ENCODE peak calls at places on chromosomes 11 and 22, in five cellular contexts. B is IMR-90, K is body of pancreas, J is A549, I is heart left ventricle. Q is an unnamed sample. For H3K4me1, the result is how much of the 10 kb centered on the place peaks cover.

GRCh38 chr22:42001127-42001526 is 2.5 kb downstream of the WBP2NL start:
- DNase-seq in B (peak), K (no peak), I (no peak), J (no peak), Q (no peak)

GRCh38 chr11:102312656-102313055 is 4.6 kb upstream of the BIRC3 start:
- DNase-seq in I (no peak), B (peak), K (no peak), J (no peak), Q (no peak)

GRCh38 chr11:61912530-61912898 is 4.9 kb downstream of the RAB3IL1 start:
- DNase-seq in J (no peak), I (peak), B (no peak), K (no peak), Q (peak)

GRCh38 chr22:45455212-45455611 is 41.7 kb downstream of the RIBC2 start:
- DNase-seq in J (no peak), B (no peak), I (no peak), K (no peak), Q (no peak)

GRCh38 chr11:111601979-111602864 is at the start of gene SIK2:
- DNase-seq in J (peak), K (peak), B (peak), I (peak), Q (peak)

GRCh38 chr22:47373648-47374272 is 611.3 kb downstream of the TBC1D22A start:
- DNase-seq in I (no peak), K (no peak), J (no peak), B (no peak), Q (peak)

GRCh38 chr11:6194065-6194581 is 4.9 kb upstream of the OR52W1 start:
- DNase-seq in B (no peak), J (no peak), I (no peak), K (no peak), Q (no peak)

GRCh38 chr11:12800032-12800671 is 125.9 kb downstream of the TEAD1 start:
- DNase-seq in B (peak), K (peak), I (no peak), J (peak), Q (no peak)

GRCh38 chr11:27204527-27204926 is 158.5 kb downstream of the CCDC34 start:
- DNase-seq in B (no peak), I (no peak), K (peak), J (peak), Q (no peak)

GRCh38 chr11:128061321-128061871 is 526.0 kb downstream of the ETS1 start:
- DNase-seq in B (peak), K (no peak), J (no peak), I (no peak), Q (peak)

GRCh38 chr11:12245549-12245986 is 131.8 kb upstream of the PARVA start:
- DNase-seq in J (no peak), B (peak), K (peak), I (no peak), Q (no peak)

GRCh38 chr22:23823331-23823791 is 15.4 kb downstream of the DERL3 start:
- DNase-seq in K (no peak), J (no peak), B (no peak), I (no peak), Q (no peak)

DNA sequence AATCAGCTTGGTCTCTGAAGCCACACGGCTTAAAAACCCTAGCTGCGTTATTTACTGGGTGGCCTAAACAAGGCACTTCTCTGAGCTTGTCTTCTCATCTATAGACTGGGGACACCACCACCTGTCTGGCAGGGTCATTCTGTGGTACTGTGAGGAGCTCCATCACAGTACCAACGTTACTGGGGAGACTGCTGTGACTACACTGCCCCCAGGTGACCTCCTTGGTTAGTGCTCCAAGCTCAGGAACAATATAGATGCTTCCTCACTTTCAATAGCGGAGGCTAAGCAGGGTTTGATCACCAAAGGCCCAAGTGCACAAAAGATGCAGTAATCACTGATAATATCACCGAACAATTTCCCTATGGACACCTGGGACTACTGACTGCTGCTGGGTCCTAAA is 18.9 kb downstream of the PRPF19 start:
- DNase-seq in J (peak), I (no peak), B (peak), K (peak), Q (no peak)
- TF ChIP-seq POLR2A in J (no peak), I (no peak), B (no peak), K (no peak), Q (no peak)

GRCh38 chr22:32475428-32476010 is 908 bp downstream of the FBXO7 start:
- DNase-seq in I (peak), J (peak), K (peak), B (no peak), Q (peak)

GRCh38 chr22:32476804-32477203 is 2.2 kb downstream of the FBXO7 start:
- DNase-seq in B (no peak), I (no peak), K (no peak), J (no peak), Q (no peak)

GRCh38 chr22:32478994-32479393 is 4.4 kb downstream of the FBXO7 start:
- DNase-seq in I (no peak), B (peak), J (no peak), K (no peak), Q (no peak)

GRCh38 chr22:32476286-32476685 is 1.7 kb downstream of the FBXO7 start:
- DNase-seq in I (no peak), K (no peak), B (no peak), J (no peak), Q (no peak)

DNA sequence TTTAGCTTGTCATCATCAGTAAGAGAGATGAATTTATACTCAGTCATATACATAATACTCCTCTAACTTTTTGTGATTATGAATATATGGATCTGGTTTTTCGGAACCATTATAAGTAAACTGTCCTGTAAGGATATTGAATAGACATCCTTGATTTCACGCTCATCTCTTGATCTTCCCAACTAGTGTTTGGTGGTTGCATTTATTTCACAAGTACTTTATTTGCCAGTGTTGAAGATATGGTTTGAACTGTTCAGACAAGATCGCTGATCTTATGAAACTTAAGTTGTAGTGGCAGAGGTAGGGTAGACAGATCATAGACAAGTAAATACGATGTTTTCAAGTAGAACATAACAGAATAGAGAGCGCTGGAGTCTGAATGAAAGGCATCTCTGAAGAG is 3.0 kb downstream of the FBXO7 start:
- DNase-seq in K (no peak), J (no peak), B (no peak), I (no peak), Q (no peak)
- H3K4me3 ChIP-seq in K (no peak), J (no peak), B (no peak), I (no peak), Q (no peak)

GRCh38 chr11:108824601-108825000 is 159.7 kb downstream of the DDX10 start:
- DNase-seq in K (no peak), I (no peak), B (no peak), J (no peak), Q (no peak)

GRCh38 chr11:108825381-108825780 is 160.5 kb downstream of the DDX10 start:
- DNase-seq in I (no peak), J (no peak), B (peak), K (no peak), Q (no peak)

GRCh38 chr11:108826136-108826535 is 161.3 kb downstream of the DDX10 start:
- DNase-seq in B (no peak), K (no peak), J (no peak), I (no peak), Q (no peak)
- H3K4me1 ChIP-seq in B (under half), K (under half), J (under half), I (under half), Q (under half)

GRCh38 chr11:63761870-63762661 is 6.5 kb downstream of the ZFTA start:
- DNase-seq in J (no peak), I (peak), K (no peak), B (no peak), Q (peak)

GRCh38 chr11:63762662-63763505 is 5.7 kb downstream of the ZFTA start:
- DNase-seq in J (no peak), K (peak), I (peak), B (no peak), Q (peak)

GRCh38 chr11:63764201-63764711 is 4.3 kb downstream of the ZFTA start:
- DNase-seq in I (peak), K (no peak), B (no peak), J (no peak), Q (no peak)

GRCh38 chr11:63764712-63765631 is 3.6 kb downstream of the ZFTA start:
- DNase-seq in B (no peak), K (peak), I (no peak), J (peak), Q (peak)

GRCh38 chr11:63763506-63764200 is 4.9 kb downstream of the ZFTA start:
- DNase-seq in I (peak), K (peak), B (no peak), J (no peak), Q (peak)
- TF ChIP-seq POLR2A in I (no peak), K (no peak), B (no peak), J (no peak), Q (no peak)

GRCh38 chr22:21033895-21034294 is 1.5 kb upstream of the SLC7A4 start:
- DNase-seq in B (no peak), K (no peak), I (no peak), J (no peak), Q (no peak)

GRCh38 chr22:21031545-21032036 is 770 bp downstream of the SLC7A4 start:
- DNase-seq in J (no peak), K (no peak), B (no peak), I (no peak), Q (no peak)

GRCh38 chr22:21032037-21032842 is at the start of gene SLC7A4:
- DNase-seq in I (no peak), J (no peak), B (no peak), K (no peak), Q (no peak)

GRCh38 chr22:21034989-21035388 is 2.6 kb upstream of the SLC7A4 start:
- DNase-seq in B (no peak), J (no peak), K (no peak), I (no peak), Q (no peak)

GRCh38 chr22:21032843-21033688 is 705 bp upstream of the SLC7A4 start:
- DNase-seq in I (no peak), B (no peak), K (no peak), J (no peak), Q (no peak)
- H3K4me3 ChIP-seq in I (peak), B (no peak), K (no peak), J (no peak), Q (no peak)

DNA sequence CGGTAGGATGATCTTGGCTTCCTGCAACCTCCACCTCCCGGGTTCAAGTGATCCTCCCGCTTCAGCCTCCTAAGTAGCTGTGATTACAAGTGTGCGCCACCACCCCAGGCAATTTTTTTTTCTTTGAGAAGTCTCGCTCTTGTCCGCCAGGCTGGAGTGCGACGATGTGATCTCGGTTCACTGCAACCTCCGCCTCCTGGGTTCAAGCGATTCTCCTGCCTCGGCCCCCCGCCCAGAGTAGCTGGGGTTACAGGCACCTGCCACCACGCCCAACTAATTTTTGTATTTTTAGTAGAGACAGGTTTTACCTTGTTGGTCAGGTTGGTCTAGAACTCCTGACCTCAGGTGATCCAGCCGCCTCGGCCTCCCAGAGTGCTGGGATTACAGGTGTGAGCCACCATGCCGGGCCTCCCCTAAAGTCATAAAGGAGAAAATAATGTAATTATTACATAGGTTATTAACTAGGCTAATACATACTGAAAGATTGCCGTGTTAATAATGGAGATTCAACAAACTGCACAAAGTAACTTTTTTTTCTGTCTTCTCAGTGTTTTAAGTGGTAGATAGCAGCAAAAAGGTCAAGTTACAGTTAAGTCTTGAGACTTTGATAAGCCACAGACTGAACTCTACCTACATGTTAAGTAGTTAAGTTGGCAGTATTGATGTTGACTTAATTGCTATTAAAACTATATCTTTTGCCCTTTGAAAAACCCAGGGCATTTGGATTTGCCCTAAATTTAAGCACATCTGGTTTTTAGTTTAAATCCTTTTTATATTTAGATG is 3.9 kb downstream of the CAPRIN1 start:
- DNase-seq in K (no peak), I (no peak), B (no peak), J (no peak), Q (no peak)
- H3K4me1 ChIP-seq in K (half or more), I (under half), B (under half), J (under half), Q (under half)

GRCh38 chr11:47215366-47215925 is 672 bp downstream of the DDB2 start:
- DNase-seq in B (no peak), I (no peak), J (no peak), K (no peak), Q (no peak)

GRCh38 chr11:47212938-47213337 is 1.8 kb upstream of the DDB2 start:
- DNase-seq in I (no peak), B (no peak), K (peak), J (no peak), Q (no peak)

GRCh38 chr11:47220401-47220821 is 5.6 kb downstream of the DDB2 start:
- DNase-seq in B (peak), K (no peak), I (no peak), J (no peak), Q (no peak)

GRCh38 chr11:47213985-47214564 is 699 bp upstream of the DDB2 start:
- DNase-seq in J (peak), I (peak), B (peak), K (peak), Q (peak)

GRCh38 chr11:47216141-47216798 is 1.5 kb downstream of the DDB2 start:
- DNase-seq in K (peak), I (peak), B (peak), J (peak), Q (peak)
- TF ChIP-seq POLR2A in K (no peak), I (no peak), B (no peak), J (no peak), Q (no peak)

GRCh38 chr11:65611028-65611757 is 2.8 kb downstream of the MAP3K11 start:
- DNase-seq in K (no peak), I (peak), B (no peak), J (no peak), Q (no peak)

GRCh38 chr11:65613091-65613928 is 711 bp downstream of the MAP3K11 start:
- DNase-seq in K (peak), J (no peak), B (no peak), I (peak), Q (peak)

GRCh38 chr11:65611758-65612603 is 2.0 kb downstream of the MAP3K11 start:
- DNase-seq in K (no peak), J (no peak), I (no peak), B (peak), Q (no peak)

GRCh38 chr11:65615229-65615949 is at the start of gene PCNX3:
- DNase-seq in I (peak), B (peak), J (peak), K (peak), Q (peak)

DNA sequence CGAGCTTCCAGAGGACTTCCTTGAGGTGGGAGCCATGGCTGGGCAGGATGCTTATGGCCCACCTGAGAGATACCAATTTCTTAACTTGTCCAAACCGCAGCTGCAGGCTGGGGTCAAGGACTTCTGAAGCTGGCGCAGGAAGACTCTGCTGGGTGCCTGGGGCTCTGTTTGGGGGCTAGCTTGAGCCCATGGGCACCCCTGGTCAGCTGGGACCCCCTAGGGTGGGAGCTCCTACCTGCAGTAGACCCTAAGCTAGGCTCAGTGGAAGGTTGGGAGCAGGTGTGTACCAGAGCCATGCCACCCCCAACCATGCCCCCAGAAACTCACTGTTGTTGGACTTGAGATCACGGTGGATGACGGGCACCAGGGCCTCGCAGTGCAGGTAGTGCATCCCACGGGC is 1.3 kb downstream of the MAP3K11 start:
- DNase-seq in J (no peak), K (no peak), B (no peak), I (no peak), Q (no peak)
- H3K4me3 ChIP-seq in J (peak), K (no peak), B (no peak), I (peak), Q (peak)

GRCh38 chr11:75148436-75148983 is 2.4 kb upstream of the SLCO2B1 start:
- DNase-seq in B (no peak), I (no peak), J (no peak), K (no peak), Q (no peak)

GRCh38 chr11:75145972-75146519 is 4.9 kb upstream of the SLCO2B1 start:
- DNase-seq in J (no peak), K (no peak), B (no peak), I (no peak), Q (no peak)

GRCh38 chr11:75147875-75148263 is 3.0 kb upstream of the SLCO2B1 start:
- DNase-seq in J (no peak), B (no peak), I (peak), K (no peak), Q (no peak)

GRCh38 chr11:75146711-75147110 is 4.2 kb upstream of the SLCO2B1 start:
- DNase-seq in K (no peak), B (no peak), J (no peak), I (no peak), Q (no peak)

GRCh38 chr11:75147191-75147874 is 3.6 kb upstream of the SLCO2B1 start:
- DNase-seq in B (no peak), I (no peak), J (no peak), K (no peak), Q (no peak)
- H3K4me1 ChIP-seq in B (under half), I (under half), J (under half), K (under half), Q (under half)

GRCh38 chr11:119907122-119907933 is 178.3 kb upstream of the NECTIN1 start:
- DNase-seq in I (no peak), K (peak), B (no peak), J (no peak), Q (no peak)
- TF ChIP-seq POLR2A in I (no peak), K (no peak), B (no peak), J (no peak), Q (no peak)